ENCODE peak calls at places on chromosomes 16 and 17, in five cellular contexts. S is H1, Y is HepG2, R is K562, H is GM12878. D is an unnamed sample. For H3K4me1, the result is how much of the 10 kb centered on the place peaks cover.

GRCh38 chr16:89084411-89084810 is 9.2 kb upstream of the ACSF3 start:
- DNase-seq in H (no peak), Y (no peak), R (no peak), S (no peak), D (no peak)

GRCh38 chr17:35376245-35376644 is 2.8 kb upstream of the SLFN11 start:
- DNase-seq in Y (no peak), S (no peak), H (no peak), R (no peak), D (no peak)

GRCh38 chr16:56682703-56683397 is 580 bp downstream of the MT1X start:
- DNase-seq in H (no peak), Y (no peak), R (no peak), S (no peak), D (peak)

GRCh38 chr16:87550510-87550961 is 51.8 kb upstream of the JPH3 start:
- DNase-seq in S (no peak), H (no peak), Y (no peak), R (peak), D (peak)

GRCh38 chr17:59436900-59437299 is 105.4 kb downstream of the YPEL2 start:
- DNase-seq in H (no peak), R (no peak), S (no peak), Y (no peak), D (no peak)

GRCh38 chr17:51298508-51299371 is 38.4 kb downstream of the UTP18 start:
- DNase-seq in R (peak), Y (peak), S (no peak), H (no peak), D (peak)

GRCh38 chr17:39929657-39930407 is 2.3 kb downstream of the LRRC3C start:
- DNase-seq in S (no peak), Y (peak), H (no peak), R (no peak), D (no peak)

GRCh38 chr17:1006054-1006453 is 9.1 kb downstream of the TIMM22 start:
- DNase-seq in S (no peak), Y (no peak), H (no peak), R (no peak), D (no peak)

GRCh38 chr17:32865141-32865540 is 11.8 kb downstream of the MYO1D start:
- DNase-seq in H (no peak), S (no peak), R (no peak), Y (no peak), D (no peak)

GRCh38 chr17:75250009-75250471 is 11.4 kb downstream of the GGA3 start:
- DNase-seq in S (no peak), Y (no peak), R (no peak), H (peak), D (no peak)

GRCh38 chr17:19996502-19996901 is 12.7 kb upstream of the SPECC1 start:
- DNase-seq in H (no peak), R (no peak), Y (no peak), S (no peak), D (peak)

GRCh38 chr17:73101031-73101430 is 8.5 kb upstream of the SLC39A11 start:
- DNase-seq in Y (no peak), H (no peak), S (no peak), R (no peak), D (no peak)

GRCh38 chr17:245611-246010 is 64.2 kb upstream of the DOC2B start:
- DNase-seq in R (no peak), Y (no peak), H (no peak), S (no peak), D (no peak)

GRCh38 chr17:63702223-63702577 is 2.3 kb upstream of the LIMD2 start:
- DNase-seq in Y (no peak), R (no peak), S (no peak), H (no peak), D (no peak)

GRCh38 chr17:33039874-33040273 is 48.2 kb downstream of the SPACA3 start:
- DNase-seq in S (no peak), H (no peak), R (no peak), Y (no peak), D (no peak)

GRCh38 chr16:4358831-4359561 is 7.9 kb upstream of the PAM16 start:
- DNase-seq in R (peak), S (no peak), H (no peak), Y (peak), D (peak)

GRCh38 chr17:34578656-34579016 is 746 bp upstream of the TMEM132E start:
- DNase-seq in Y (no peak), H (no peak), R (no peak), S (no peak), D (peak)

GRCh38 chr17:45123930-45124796 is 8.2 kb downstream of the PLCD3 start:
- DNase-seq in H (no peak), Y (peak), R (peak), S (no peak), D (peak)

GRCh38 chr17:2239882-2240430 is 63.6 kb downstream of the SMG6 start:
- DNase-seq in H (peak), S (no peak), Y (no peak), R (no peak), D (no peak)

GRCh38 chr17:64226132-64226531 is 36.9 kb downstream of the TEX2 start:
- DNase-seq in S (no peak), R (no peak), Y (no peak), H (no peak), D (no peak)

GRCh38 chr16:67441907-67442306 is 11.0 kb downstream of the HSD11B2 start:
- DNase-seq in H (no peak), Y (no peak), R (no peak), S (no peak), D (no peak)

GRCh38 chr16:84448444-84448843 is 56.0 kb downstream of the MEAK7 start:
- DNase-seq in S (no peak), H (no peak), Y (no peak), R (no peak), D (no peak)

GRCh38 chr16:68367034-68367433 is 56.2 kb downstream of the PRMT7 start:
- DNase-seq in Y (peak), H (no peak), S (no peak), R (peak), D (peak)

GRCh38 chr16:668519-669171 is 713 bp downstream of the RHOT2 start:
- DNase-seq in S (no peak), H (no peak), Y (no peak), R (no peak), D (no peak)

GRCh38 chr16:86491643-86492030 is 18.7 kb upstream of the FOXF1 start:
- DNase-seq in R (no peak), Y (no peak), H (no peak), S (no peak), D (no peak)

GRCh38 chr17:19727466-19728113 is 11.2 kb upstream of the SLC47A2 start:
- DNase-seq in Y (no peak), R (no peak), S (no peak), H (no peak), D (no peak)

GRCh38 chr16:16881771-16882170 is 502.8 kb downstream of the NPIPA7 start:
- DNase-seq in S (no peak), Y (no peak), H (no peak), R (no peak), D (peak)

GRCh38 chr17:45353047-45353446 is 36.2 kb upstream of the MAP3K14 start:
- DNase-seq in Y (no peak), H (peak), S (no peak), R (peak), D (no peak)

GRCh38 chr16:84507011-84507982 is 2.8 kb upstream of the MEAK7 start:
- DNase-seq in S (no peak), R (no peak), H (peak), Y (no peak), D (no peak)

GRCh38 chr16:88759245-88759975 is 25.6 kb downstream of the PIEZO1 start:
- DNase-seq in Y (peak), S (no peak), R (no peak), H (no peak), D (peak)

GRCh38 chr16:67736858-67737257 is 17.7 kb upstream of the GFOD2 start:
- DNase-seq in R (no peak), S (no peak), Y (no peak), H (no peak), D (no peak)

GRCh38 chr17:69525920-69526841 is 111.7 kb downstream of the MAP2K6 start:
- DNase-seq in H (no peak), R (peak), Y (peak), S (peak), D (peak)

GRCh38 chr16:12348733-12349704 is 372.5 kb downstream of the SNX29 start:
- DNase-seq in H (no peak), Y (peak), R (no peak), S (no peak), D (no peak)

GRCh38 chr17:67393809-67394418 is 16.8 kb downstream of the PITPNC1 start:
- DNase-seq in H (no peak), R (no peak), S (no peak), Y (no peak), D (no peak)
- H3K4me1 ChIP-seq in H (under half), R (under half), S (under half), Y (under half), D (under half)

GRCh38 chr17:78359216-78359935 is 501 bp downstream of the SOCS3 start:
- DNase-seq in R (peak), Y (no peak), H (no peak), S (no peak), D (peak)
- TF ChIP-seq CREB1 in R (no peak), Y (no peak), H (no peak), S (no peak), D (no peak)

GRCh38 chr17:37481001-37481665 is 8.6 kb upstream of the DUSP14 start:
- DNase-seq in S (no peak), Y (no peak), H (no peak), R (no peak), D (no peak)
- H3K4me1 ChIP-seq in S (under half), Y (under half), H (under half), R (under half), D (under half)

DNA sequence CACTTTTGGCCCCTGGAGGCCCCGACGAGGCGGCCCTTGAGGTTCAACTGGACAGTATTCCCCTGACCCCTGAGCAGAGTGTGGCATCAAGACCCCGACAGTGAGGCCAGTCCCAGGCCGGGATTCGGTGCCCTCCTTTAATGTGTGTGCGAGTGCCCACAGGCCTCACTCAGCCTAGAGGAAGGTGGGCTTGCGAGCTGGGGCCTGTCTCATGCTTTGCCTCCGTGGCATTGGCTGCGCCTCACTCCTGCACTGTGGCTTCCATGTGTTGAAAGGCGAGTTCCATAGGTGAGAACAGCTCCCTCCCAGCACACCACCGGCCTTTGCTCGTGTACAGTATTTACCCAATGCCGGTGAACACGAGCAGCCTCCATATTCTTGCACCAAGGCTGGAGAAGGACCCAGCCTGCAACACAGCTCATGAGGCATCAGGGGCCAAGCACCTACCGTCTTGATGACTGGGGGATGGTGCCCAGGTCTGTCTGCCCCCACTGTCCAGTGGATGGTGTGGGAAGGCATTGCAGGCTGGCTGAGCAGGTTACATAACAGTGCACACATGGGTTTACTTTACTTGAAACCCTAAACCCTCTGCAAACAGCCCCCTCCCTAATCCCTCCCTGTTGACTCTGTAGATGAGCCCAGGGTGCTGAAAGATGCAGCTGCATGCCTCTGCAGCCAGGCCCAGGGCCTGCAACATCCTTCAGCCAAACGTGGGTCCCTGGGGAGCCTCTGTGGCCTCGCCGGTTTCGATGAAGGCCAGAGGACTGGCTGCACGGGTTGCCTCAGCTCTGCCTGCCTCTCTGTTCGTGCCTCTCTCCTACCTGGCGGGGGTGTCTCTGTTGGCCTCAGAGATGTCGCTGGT is 94.8 kb downstream of the METRNL start:
- DNase-seq in R (no peak), S (no peak), Y (peak), H (no peak), D (no peak)
- TF ChIP-seq CREB1 in R (no peak), S (no peak), Y (no peak), H (no peak), D (no peak)

GRCh38 chr17:52762147-52762793 is 603.8 kb upstream of the CA10 start:
- DNase-seq in H (no peak), Y (no peak), S (no peak), R (no peak), D (peak)
- H3K4me1 ChIP-seq in H (under half), Y (under half), S (under half), R (under half), D (under half)

GRCh38 chr16:24445216-24445615 is 94.2 kb upstream of the RBBP6 start:
- DNase-seq in S (no peak), Y (no peak), H (no peak), R (no peak), D (no peak)

GRCh38 chr16:24442631-24443030 is 96.7 kb upstream of the RBBP6 start:
- DNase-seq in R (no peak), S (no peak), H (no peak), Y (no peak), D (no peak)

GRCh38 chr16:24440296-24440695 is 99.1 kb upstream of the RBBP6 start:
- DNase-seq in Y (no peak), R (no peak), S (no peak), H (no peak), D (no peak)
- TF ChIP-seq CREB1 in Y (no peak), R (no peak), S (no peak), H (no peak), D (no peak)

D was measured in GM23338.